ENCODE peak calls at places on chromosome 14, in eight cellular contexts. G is GM18507, A is bronchial epithelial cell, S is fibroblast of the aortic adventitia, P is epithelial cell of esophagus, M is dorsolateral prefrontal cortex, B is H54, Y is PC-3. Z is an unnamed sample.

GRCh38 chr14:20632448-20632830 is 9.1 kb downstream of the OR6S1 start:
- DNase-seq in G (no peak), A (no peak), S (no peak), P (peak), M (no peak), B (no peak), Y (peak), Z (no peak)

GRCh38 chr14:74380845-74381244 is 32.6 kb downstream of the VRTN start:
- DNase-seq in G (no peak), A (no peak), S (no peak), P (no peak), M (no peak), B (no peak), Y (no peak), Z (no peak)

GRCh38 chr14:74596747-74597456 is 15.1 kb downstream of the LTBP2 start:
- DNase-seq in G (no peak), A (no peak), S (peak), P (no peak), M (no peak), B (no peak), Y (no peak), Z (no peak)

GRCh38 chr14:24815543-24815942 is 181.6 kb upstream of the GZMB start:
- DNase-seq in G (no peak), A (no peak), S (no peak), P (no peak), M (no peak), B (no peak), Y (no peak), Z (no peak)

GRCh38 chr14:51783765-51784164 is 76.6 kb upstream of the GNG2 start:
- DNase-seq in G (no peak), A (peak), S (peak), P (peak), M (no peak), B (no peak), Y (peak), Z (peak)

GRCh38 chr14:102427642-102428041 is 64.9 kb downstream of the TECPR2 start:
- DNase-seq in G (no peak), A (no peak), S (no peak), P (no peak), M (no peak), B (no peak), Y (no peak), Z (no peak)

GRCh38 chr14:80215756-80216581 is 4.7 kb upstream of the DIO2 start:
- DNase-seq in G (no peak), A (peak), S (peak), P (peak), M (no peak), B (no peak), Y (peak), Z (peak)

GRCh38 chr14:72476657-72477499 is 417.0 kb downstream of the DPF3 start:
- DNase-seq in G (peak), A (peak), S (peak), P (peak), M (no peak), B (peak), Y (no peak), Z (peak)

GRCh38 chr14:76929927-76930326 is 98.6 kb downstream of the IRF2BPL start:
- DNase-seq in G (no peak), A (peak), S (no peak), P (peak), M (peak), B (no peak), Y (no peak), Z (no peak)

GRCh38 chr14:85532981-85533820 is 3.3 kb downstream of the FLRT2 start:
- DNase-seq in G (no peak), A (peak), S (peak), P (peak), M (peak), B (no peak), Y (peak), Z (peak)

GRCh38 chr14:87643005-87643404 is 350.0 kb downstream of the GALC start:
- DNase-seq in G (no peak), A (no peak), S (peak), P (peak), M (peak), B (no peak), Y (no peak), Z (peak)

GRCh38 chr14:26917086-26917485 is 319.3 kb upstream of the NOVA1 start:
- DNase-seq in G (no peak), A (peak), S (peak), P (peak), M (no peak), B (no peak), Y (peak), Z (peak)

GRCh38 chr14:21268612-21269251 is 510 bp downstream of the HNRNPC start:
- DNase-seq in G (no peak), A (peak), S (peak), P (peak), M (peak), B (no peak), Y (peak), Z (peak)

GRCh38 chr14:34334329-34334728 is 127.7 kb downstream of the SPTSSA start:
- DNase-seq in G (no peak), A (no peak), S (no peak), P (no peak), M (no peak), B (no peak), Y (no peak), Z (no peak)

GRCh38 chr14:90726656-90727055 is 89.6 kb downstream of the TTC7B start:
- DNase-seq in G (no peak), A (peak), S (peak), P (peak), M (peak), B (no peak), Y (peak), Z (peak)

GRCh38 chr14:61406198-61406597 is 84.8 kb downstream of the PRKCH start:
- DNase-seq in G (no peak), A (no peak), S (no peak), P (no peak), M (no peak), B (no peak), Y (no peak), Z (no peak)

GRCh38 chr14:56004807-56005579 is 113.2 kb upstream of the PELI2 start:
- DNase-seq in G (no peak), A (peak), S (peak), P (peak), M (no peak), B (no peak), Y (no peak), Z (no peak)

GRCh38 chr14:36506732-36507614 is 13.1 kb downstream of the NKX2-1 start:
- DNase-seq in G (no peak), A (no peak), S (no peak), P (no peak), M (no peak), B (no peak), Y (no peak), Z (no peak)

GRCh38 chr14:33848706-33849454 is 102.0 kb downstream of the EGLN3 start:
- DNase-seq in G (no peak), A (peak), S (peak), P (peak), M (peak), B (peak), Y (peak), Z (peak)

GRCh38 chr14:72123755-72124154 is 191.5 kb downstream of the RGS6 start:
- DNase-seq in G (no peak), A (no peak), S (no peak), P (no peak), M (no peak), B (no peak), Y (no peak), Z (no peak)

GRCh38 chr14:99191663-99192621 is 80.1 kb downstream of the BCL11B start:
- DNase-seq in G (no peak), A (peak), S (peak), P (peak), M (peak), B (peak), Y (peak), Z (peak)

GRCh38 chr14:61153436-61153835 is 127.7 kb downstream of the TMEM30B start:
- DNase-seq in G (no peak), A (no peak), S (peak), P (peak), M (no peak), B (no peak), Y (no peak), Z (peak)

GRCh38 chr14:59254146-59254910 is 65.9 kb downstream of the DAAM1 start:
- DNase-seq in G (no peak), A (peak), S (peak), P (peak), M (peak), B (no peak), Y (peak), Z (peak)

GRCh38 chr14:91889477-91890211 is 22.3 kb upstream of the TC2N start:
- DNase-seq in G (no peak), A (no peak), S (no peak), P (no peak), M (peak), B (no peak), Y (no peak), Z (no peak)

GRCh38 chr14:102928412-102929348 is 6.2 kb downstream of the AMN start:
- DNase-seq in G (peak), A (peak), S (no peak), P (peak), M (no peak), B (no peak), Y (no peak), Z (no peak)

GRCh38 chr14:97976861-97977260 is 1179.7 kb downstream of the VRK1 start:
- DNase-seq in G (no peak), A (no peak), S (no peak), P (no peak), M (no peak), B (no peak), Y (no peak), Z (peak)

GRCh38 chr14:96895658-96896271 is 98.6 kb downstream of the VRK1 start:
- DNase-seq in G (no peak), A (no peak), S (no peak), P (no peak), M (no peak), B (no peak), Y (no peak), Z (no peak)

GRCh38 chr14:98666545-98666944 is 605.5 kb downstream of the BCL11B start:
- DNase-seq in G (no peak), A (no peak), S (no peak), P (no peak), M (no peak), B (no peak), Y (no peak), Z (no peak)

GRCh38 chr14:68843471-68844209 is 50.8 kb upstream of the ZFP36L1 start:
- DNase-seq in G (peak), A (peak), S (peak), P (peak), M (peak), B (peak), Y (peak), Z (peak)

GRCh38 chr14:61326847-61327246 is 5.5 kb downstream of the PRKCH start:
- DNase-seq in G (no peak), A (peak), S (no peak), P (peak), M (no peak), B (no peak), Y (peak), Z (peak)

GRCh38 chr14:50875359-50876090 is 3.7 kb downstream of the ABHD12B start:
- DNase-seq in G (peak), A (no peak), S (peak), P (no peak), M (no peak), B (no peak), Y (no peak), Z (no peak)

GRCh38 chr14:26008290-26008689 is 589.5 kb downstream of the NOVA1 start:
- DNase-seq in G (no peak), A (peak), S (peak), P (peak), M (no peak), B (no peak), Y (peak), Z (no peak)

GRCh38 chr14:54493293-54493692 is 4.5 kb upstream of the GMFB start:
- DNase-seq in G (no peak), A (no peak), S (no peak), P (no peak), M (no peak), B (no peak), Y (no peak), Z (no peak)

GRCh38 chr14:71588028-71588427 is 344.2 kb upstream of the RGS6 start:
- DNase-seq in G (no peak), A (peak), S (peak), P (peak), M (no peak), B (no peak), Y (no peak), Z (no peak)

GRCh38 chr14:74658535-74659130 is 46.6 kb upstream of the LTBP2 start:
- DNase-seq in G (no peak), A (peak), S (peak), P (no peak), M (no peak), B (no peak), Y (peak), Z (no peak)

GRCh38 chr14:22908601-22909000 is 10.3 kb downstream of the RBM23 start:
- DNase-seq in G (no peak), A (no peak), S (peak), P (no peak), M (no peak), B (no peak), Y (no peak), Z (no peak)

GRCh38 chr14:79256311-79256879 is 954.9 kb downstream of the DIO2 start:
- DNase-seq in G (no peak), A (no peak), S (no peak), P (no peak), M (no peak), B (no peak), Y (no peak), Z (no peak)

GRCh38 chr14:42110167-42110566 is 503.5 kb downstream of the LRFN5 start:
- DNase-seq in G (peak), A (peak), S (peak), P (peak), M (no peak), B (no peak), Y (peak), Z (peak)

GRCh38 chr14:51248041-51248987 is 8.3 kb downstream of the TMX1 start:
- DNase-seq in G (no peak), A (no peak), S (no peak), P (no peak), M (no peak), B (no peak), Y (no peak), Z (no peak)

GRCh38 chr14:29444216-29444615 is 483.4 kb downstream of the PRKD1 start:
- DNase-seq in G (no peak), A (no peak), S (peak), P (no peak), M (no peak), B (no peak), Y (no peak), Z (no peak)

Z was measured in MCF 10A.